ENCODE peak calls at places on chromosomes 1 and 21, in eight cellular contexts. U is pancreas, S is SJSA1, G is fibroblast of lung, R is spleen, Z is mesenchymal stem cell, E is left ventricle myocardium inferior, T is tibial nerve. W is an unnamed sample.

GRCh38 chr1:9675393-9675792 is 23.9 kb downstream of the PIK3CD start:
- DNase-seq in U (no peak), S (no peak), G (no peak), R (no peak), Z (no peak), E (no peak), T (no peak), W (no peak)

GRCh38 chr1:157958280-157958679 is 35.2 kb upstream of the KIRREL1 start:
- DNase-seq in U (no peak), S (no peak), G (no peak), R (no peak), Z (no peak), E (no peak), T (no peak), W (no peak)

GRCh38 chr1:205750683-205751651 is 985 bp upstream of the NUCKS1 start:
- DNase-seq in U (no peak), S (no peak), G (peak), R (no peak), Z (peak), E (no peak), T (no peak), W (no peak)

GRCh38 chr1:91749690-91750335 is 136.1 kb downstream of the TGFBR3 start:
- DNase-seq in U (no peak), S (no peak), G (no peak), R (no peak), Z (no peak), E (no peak), T (peak), W (no peak)

GRCh38 chr21:44439211-44439600 is 16.1 kb upstream of the LRRC3 start:
- DNase-seq in U (peak), S (no peak), G (no peak), R (no peak), Z (no peak), E (no peak), T (no peak), W (no peak)

GRCh38 chr1:3135073-3135745 is 66.2 kb downstream of the PRDM16 start:
- DNase-seq in U (peak), S (no peak), G (no peak), R (no peak), Z (no peak), E (no peak), T (no peak), W (no peak)

GRCh38 chr1:200380589-200381021 is 29.2 kb downstream of the ZNF281 start:
- DNase-seq in U (no peak), S (no peak), G (no peak), R (no peak), Z (no peak), E (no peak), T (no peak), W (no peak)

GRCh38 chr1:52550447-52550846 is 2.4 kb downstream of the TUT4 start:
- DNase-seq in U (no peak), S (no peak), G (no peak), R (no peak), Z (no peak), E (no peak), T (no peak), W (no peak)

GRCh38 chr1:16138772-16139221 is 17.1 kb downstream of the EPHA2 start:
- DNase-seq in U (no peak), S (no peak), G (peak), R (no peak), Z (peak), E (no peak), T (no peak), W (no peak)

GRCh38 chr1:16140068-16140596 is 15.7 kb downstream of the EPHA2 start:
- DNase-seq in U (no peak), S (no peak), G (no peak), R (no peak), Z (no peak), E (no peak), T (no peak), W (no peak)

GRCh38 chr1:16139473-16139962 is 16.4 kb downstream of the EPHA2 start:
- DNase-seq in U (no peak), S (peak), G (peak), R (no peak), Z (peak), E (no peak), T (no peak), W (no peak)

GRCh38 chr1:16135501-16135900 is 20.4 kb downstream of the EPHA2 start:
- DNase-seq in U (no peak), S (no peak), G (no peak), R (no peak), Z (no peak), E (no peak), T (no peak), W (no peak)

DNA sequence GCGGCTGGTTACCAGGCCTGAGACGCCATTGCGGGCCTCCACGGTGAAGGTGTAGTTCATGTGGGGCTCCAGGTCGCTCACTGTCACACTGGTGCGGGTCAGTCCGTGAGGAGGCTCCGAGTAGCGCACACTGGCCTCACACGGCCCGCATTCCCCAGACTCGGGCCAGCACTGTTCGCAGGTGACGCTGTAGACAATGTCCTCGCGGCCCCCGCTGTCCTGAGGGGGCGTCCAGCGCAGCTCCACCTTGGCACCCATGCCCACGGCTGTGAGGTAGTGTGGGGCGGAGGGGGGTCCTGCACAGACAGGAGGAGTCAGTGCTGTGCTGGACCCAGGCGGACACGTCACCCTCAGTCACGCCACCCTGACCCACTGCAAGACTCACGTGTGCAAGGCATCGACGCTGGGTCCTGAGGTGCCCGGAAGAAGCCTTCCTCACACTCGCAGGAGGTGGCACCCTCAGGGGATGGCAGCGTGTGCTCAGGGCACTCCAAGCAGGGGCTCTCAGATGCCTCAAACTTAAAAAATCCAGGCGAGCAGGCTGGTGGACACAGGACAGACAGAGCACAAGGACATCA is 17.9 kb downstream of the EPHA2 start:
- DNase-seq in U (no peak), S (no peak), G (no peak), R (no peak), Z (no peak), E (no peak), T (no peak), W (no peak)
- H3K27ac ChIP-seq in U (no peak), S (no peak), G (no peak), R (peak), Z (peak), E (peak), T (no peak), W (peak)

GRCh38 chr21:31846690-31847089 is 26.1 kb upstream of the HUNK start:
- DNase-seq in U (no peak), S (no peak), G (no peak), R (no peak), Z (no peak), E (no peak), T (no peak), W (no peak)

GRCh38 chr21:31848339-31848985 is 24.4 kb upstream of the HUNK start:
- DNase-seq in U (no peak), S (no peak), G (no peak), R (no peak), Z (no peak), E (no peak), T (no peak), W (no peak)

GRCh38 chr21:31855180-31855579 is 17.6 kb upstream of the HUNK start:
- DNase-seq in U (no peak), S (peak), G (no peak), R (no peak), Z (no peak), E (no peak), T (no peak), W (no peak)

GRCh38 chr21:31845151-31845550 is 27.7 kb upstream of the HUNK start:
- DNase-seq in U (no peak), S (no peak), G (no peak), R (no peak), Z (no peak), E (no peak), T (no peak), W (no peak)

DNA sequence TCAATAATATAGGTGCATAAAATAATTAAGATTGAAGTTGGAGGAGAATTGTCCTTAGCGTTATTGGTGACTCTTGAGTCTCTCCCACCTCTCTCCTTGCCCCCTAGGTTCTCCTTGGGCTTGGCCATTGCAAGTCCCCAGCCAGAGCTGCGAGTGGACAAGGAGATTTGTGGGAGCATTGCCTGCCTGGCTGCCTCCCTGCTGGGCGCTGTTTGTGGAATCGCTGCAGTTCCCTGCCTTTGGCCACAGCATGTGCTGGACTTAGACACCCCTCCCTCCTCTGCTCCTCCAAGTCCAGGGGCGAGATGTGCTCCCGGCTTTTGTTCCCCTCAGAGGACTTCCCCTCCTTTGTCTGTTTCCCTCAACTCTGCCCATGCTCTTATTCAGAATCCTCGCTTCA is 21.9 kb upstream of the HUNK start:
- DNase-seq in U (no peak), S (no peak), G (no peak), R (no peak), Z (no peak), E (no peak), T (no peak), W (no peak)
- H3K27ac ChIP-seq in U (no peak), S (no peak), G (no peak), R (no peak), Z (no peak), E (no peak), T (no peak), W (no peak)

DNA sequence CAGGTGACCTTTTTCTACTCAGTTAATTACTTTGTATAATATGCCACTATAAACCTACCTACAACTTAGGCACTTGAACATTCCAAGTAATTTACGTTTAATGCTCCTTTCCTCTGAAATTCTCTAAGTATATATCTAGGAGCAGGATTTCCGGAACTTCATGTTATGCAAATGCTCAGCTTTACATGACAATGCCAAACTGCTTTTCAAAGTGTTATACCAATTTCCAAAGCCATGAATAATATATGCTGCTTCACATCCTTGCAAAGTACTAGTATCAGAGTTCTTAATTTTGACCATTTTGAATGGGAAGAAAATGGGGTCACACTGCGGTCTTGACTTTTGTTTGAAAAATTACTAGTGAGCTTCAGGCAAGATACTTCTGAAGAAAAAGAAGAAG is 5.8 kb upstream of the XCL1 start:
- DNase-seq in U (no peak), S (no peak), G (no peak), R (no peak), Z (no peak), E (no peak), T (no peak), W (no peak)
- H3K27ac ChIP-seq in U (no peak), S (no peak), G (no peak), R (no peak), Z (no peak), E (no peak), T (no peak), W (no peak)

DNA sequence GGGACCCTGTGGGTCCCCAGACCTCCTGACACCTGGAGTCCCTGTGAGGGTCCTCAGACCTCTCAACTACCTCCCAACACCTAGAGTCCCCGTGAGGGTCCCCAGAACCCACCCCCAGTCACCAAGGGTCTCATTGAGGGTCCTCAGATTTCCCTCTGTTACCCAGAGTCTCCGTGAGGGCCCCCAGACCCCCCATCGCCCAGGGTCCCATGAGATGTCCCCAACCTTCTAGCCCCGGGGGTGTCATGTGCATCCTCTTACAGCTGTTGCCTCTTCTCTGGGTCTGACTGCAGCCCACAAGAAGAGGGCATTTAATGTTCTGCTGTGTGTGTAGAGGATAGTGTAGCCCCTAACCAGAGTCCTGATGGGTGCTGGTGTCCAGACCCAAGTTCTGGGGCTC is 2.0 kb upstream of the GJC2 start:
- DNase-seq in U (no peak), S (no peak), G (no peak), R (no peak), Z (no peak), E (no peak), T (no peak), W (no peak)
- H3K27ac ChIP-seq in U (no peak), S (no peak), G (peak), R (peak), Z (no peak), E (peak), T (peak), W (peak)

GRCh38 chr1:223105568-223105967 is 37.5 kb downstream of the TLR5 start:
- DNase-seq in U (no peak), S (no peak), G (no peak), R (no peak), Z (no peak), E (no peak), T (no peak), W (no peak)

GRCh38 chr1:223109581-223110026 is 33.4 kb downstream of the TLR5 start:
- DNase-seq in U (no peak), S (no peak), G (no peak), R (no peak), Z (no peak), E (no peak), T (no peak), W (no peak)

GRCh38 chr1:223102797-223103533 is 40.1 kb downstream of the TLR5 start:
- DNase-seq in U (peak), S (no peak), G (peak), R (no peak), Z (no peak), E (peak), T (no peak), W (no peak)

GRCh38 chr1:223110963-223111362 is 32.1 kb downstream of the TLR5 start:
- DNase-seq in U (no peak), S (no peak), G (no peak), R (no peak), Z (no peak), E (no peak), T (no peak), W (no peak)

GRCh38 chr1:223106856-223107255 is 36.2 kb downstream of the TLR5 start:
- DNase-seq in U (no peak), S (no peak), G (no peak), R (no peak), Z (peak), E (no peak), T (no peak), W (no peak)
- H3K27ac ChIP-seq in U (no peak), S (no peak), G (no peak), R (no peak), Z (no peak), E (peak), T (no peak), W (no peak)